ENCODE peak calls at places on chromosomes 11 and 22, in ten cellular contexts. D, F, U, C, R, P, O, Y, X and I are unnamed samples.

GRCh38 chr11:62649486-62649885 is 3.1 kb upstream of the GANAB start:
- DNase-seq in U (no peak), P (no peak), R (no peak), C (no peak), O (no peak), D (no peak), Y (no peak), F (no peak), X (no peak), I (no peak)

GRCh38 chr11:118957549-118957948 is 1.5 kb downstream of the UPK2 start:
- DNase-seq in D (no peak), Y (no peak), R (no peak), U (no peak), O (no peak), P (no peak), F (no peak), X (no peak), C (no peak), I (no peak)

GRCh38 chr11:12050470-12050891 is 42.1 kb upstream of the DKK3 start:
- DNase-seq in O (no peak), U (no peak), R (no peak), F (no peak), C (peak), D (no peak), X (peak), P (no peak), Y (no peak), I (no peak)

GRCh38 chr11:104798794-104799193 is 99.5 kb downstream of the CASP12 start:
- DNase-seq in O (no peak), U (no peak), X (no peak), Y (no peak), D (no peak), P (no peak), C (no peak), F (no peak), R (no peak), I (no peak)

GRCh38 chr11:65351511-65351910 is 3.0 kb upstream of the TIGD3 start:
- DNase-seq in C (no peak), D (no peak), X (no peak), R (no peak), P (no peak), O (no peak), U (no peak), Y (no peak), F (no peak), I (no peak)

GRCh38 chr11:119702261-119702591 is 26.8 kb downstream of the NECTIN1 start:
- DNase-seq in X (no peak), C (peak), D (no peak), F (no peak), P (no peak), O (no peak), R (no peak), U (no peak), Y (peak), I (peak)

GRCh38 chr22:43388420-43388851 is 23.4 kb upstream of the MPPED1 start:
- DNase-seq in X (peak), P (peak), O (peak), R (peak), U (peak), F (peak), C (peak), D (peak), Y (peak), I (peak)

GRCh38 chr22:36565686-36566085 is 36.7 kb upstream of the EIF3D start:
- DNase-seq in R (no peak), U (no peak), P (no peak), F (no peak), Y (no peak), D (no peak), O (no peak), X (no peak), C (peak), I (peak)

GRCh38 chr11:72012897-72013721 is 14.4 kb downstream of the IL18BP start:
- DNase-seq in D (no peak), R (no peak), F (no peak), U (peak), O (peak), X (peak), P (no peak), Y (no peak), C (peak), I (peak)

GRCh38 chr11:119907934-119908760 is 179.1 kb upstream of the NECTIN1 start:
- DNase-seq in R (no peak), Y (no peak), F (no peak), U (no peak), P (peak), D (no peak), C (no peak), X (no peak), O (no peak), I (no peak)

GRCh38 chr11:85845052-85845631 is 10.0 kb upstream of the CCDC83 start:
- DNase-seq in R (no peak), O (no peak), P (no peak), D (no peak), U (no peak), F (no peak), C (peak), Y (peak), X (no peak), I (peak)

GRCh38 chr11:106466441-106467190 is 389.2 kb downstream of the AASDHPPT start:
- DNase-seq in P (no peak), F (no peak), R (no peak), U (no peak), X (no peak), Y (peak), C (peak), D (no peak), O (no peak), I (peak)

GRCh38 chr11:76233936-76234703 is 27.8 kb upstream of the WNT11 start:
- DNase-seq in O (peak), F (peak), P (peak), D (no peak), Y (peak), R (no peak), C (peak), U (peak), X (peak), I (peak)

GRCh38 chr22:35842519-35842913 is 124.8 kb downstream of the APOL5 start:
- DNase-seq in O (no peak), D (no peak), P (no peak), F (no peak), Y (no peak), X (no peak), C (no peak), U (no peak), R (no peak), I (no peak)

GRCh38 chr11:75445315-75445953 is 12.4 kb upstream of the KLHL35 start:
- DNase-seq in D (peak), U (peak), F (peak), P (peak), C (peak), Y (no peak), O (peak), R (peak), X (peak), I (peak)

GRCh38 chr22:27810566-27810965 is 9.0 kb upstream of the MN1 start:
- DNase-seq in P (peak), D (no peak), Y (peak), C (peak), R (no peak), O (peak), X (peak), F (no peak), U (no peak), I (peak)

GRCh38 chr11:11074686-11075370 is 217.0 kb upstream of the ZBED5 start:
- DNase-seq in R (no peak), P (no peak), D (no peak), C (no peak), O (no peak), F (no peak), U (no peak), Y (no peak), X (no peak), I (no peak)

GRCh38 chr11:83241291-83241946 is 44.7 kb downstream of the CCDC90B start:
- DNase-seq in F (peak), O (no peak), X (no peak), C (peak), U (no peak), R (no peak), Y (peak), D (peak), P (peak), I (peak)

GRCh38 chr22:50157976-50158375 is 12.6 kb upstream of the PANX2 start:
- DNase-seq in U (no peak), O (no peak), R (no peak), Y (no peak), F (no peak), P (peak), D (no peak), X (no peak), C (no peak), I (no peak)

GRCh38 chr22:37214431-37215025 is 2.3 kb upstream of the SSTR3 start:
- DNase-seq in O (no peak), D (no peak), X (peak), U (no peak), P (no peak), F (no peak), R (no peak), C (no peak), Y (no peak), I (no peak)

GRCh38 chr22:50705219-50705691 is 32.6 kb downstream of the SHANK3 start:
- DNase-seq in F (no peak), P (no peak), D (peak), C (no peak), X (no peak), U (peak), R (no peak), O (peak), Y (no peak), I (peak)

GRCh38 chr11:20260307-20260706 is 100.0 kb upstream of the DBX1 start:
- DNase-seq in X (no peak), F (no peak), R (no peak), U (no peak), C (no peak), Y (no peak), P (no peak), D (no peak), O (no peak), I (no peak)

GRCh38 chr22:36528795-36529718 is at the start of gene EIF3D:
- DNase-seq in C (peak), X (peak), P (peak), U (peak), Y (peak), D (peak), R (peak), O (peak), F (peak), I (peak)